ENCODE peak calls at places on chromosomes 13 and 19, in five cellular contexts. One of them, this sample, is unnamed. For H3K9me3, the result is how much of the 10 kb centered on the place peaks cover.

GRCh38 chr19:2888739-2889224 is 11.9 kb upstream of the ZNF57 start:
- DNase-seq in left lung: peak
- DNase-seq in lung: no peak
- DNase-seq in psoas muscle: peak
- DNase-seq in body of pancreas: peak
- DNase-seq in this sample: no peak

GRCh38 chr19:18063463-18063862 is 23.3 kb downstream of the IL12RB1 start:
- DNase-seq in lung: no peak
- DNase-seq in body of pancreas: no peak
- DNase-seq in left lung: no peak
- DNase-seq in psoas muscle: no peak
- DNase-seq in this sample: no peak

GRCh38 chr13:51590966-51591627 is 6.8 kb downstream of the WDFY2 start:
- DNase-seq in psoas muscle: no peak
- DNase-seq in lung: no peak
- DNase-seq in left lung: no peak
- DNase-seq in body of pancreas: peak
- DNase-seq in this sample: peak

GRCh38 chr19:40650749-40651305 is 39.6 kb downstream of the NUMBL start:
- DNase-seq in lung: no peak
- DNase-seq in psoas muscle: peak
- DNase-seq in body of pancreas: no peak
- DNase-seq in left lung: no peak
- DNase-seq in this sample: no peak

GRCh38 chr19:2461751-2462634 is 5.2 kb upstream of the LMNB2 start:
- DNase-seq in lung: peak
- DNase-seq in left lung: peak
- DNase-seq in psoas muscle: peak
- DNase-seq in body of pancreas: peak
- DNase-seq in this sample: no peak

GRCh38 chr13:112622375-112622774 is 34.4 kb upstream of the TUBGCP3 start:
- DNase-seq in psoas muscle: no peak
- DNase-seq in body of pancreas: no peak
- DNase-seq in left lung: no peak
- DNase-seq in lung: no peak
- DNase-seq in this sample: no peak

GRCh38 chr13:75416327-75417005 is 65.5 kb downstream of the TBC1D4 start:
- DNase-seq in psoas muscle: no peak
- DNase-seq in body of pancreas: no peak
- DNase-seq in left lung: no peak
- DNase-seq in lung: no peak
- DNase-seq in this sample: no peak

GRCh38 chr13:111630411-111630810 is 310.0 kb downstream of the TEX29 start:
- DNase-seq in psoas muscle: no peak
- DNase-seq in left lung: no peak
- DNase-seq in lung: no peak
- DNase-seq in body of pancreas: peak
- DNase-seq in this sample: no peak

GRCh38 chr19:53389591-53390377 is 5.2 kb upstream of the ZNF765 start:
- DNase-seq in left lung: no peak
- DNase-seq in psoas muscle: peak
- DNase-seq in lung: no peak
- DNase-seq in body of pancreas: no peak
- DNase-seq in this sample: no peak

GRCh38 chr13:41496420-41497234 is 39.3 kb downstream of the RGCC start:
- DNase-seq in psoas muscle: no peak
- DNase-seq in lung: no peak
- DNase-seq in body of pancreas: no peak
- DNase-seq in left lung: no peak
- DNase-seq in this sample: no peak

GRCh38 chr13:74166286-74166685 is 32.1 kb upstream of the KLF12 start:
- DNase-seq in body of pancreas: no peak
- DNase-seq in psoas muscle: no peak
- DNase-seq in lung: no peak
- DNase-seq in left lung: no peak
- DNase-seq in this sample: no peak

GRCh38 chr19:33297401-33298145 is 4.8 kb downstream of the CEBPA start:
- DNase-seq in lung: no peak
- DNase-seq in body of pancreas: no peak
- DNase-seq in left lung: no peak
- DNase-seq in psoas muscle: no peak
- DNase-seq in this sample: no peak

DNA sequence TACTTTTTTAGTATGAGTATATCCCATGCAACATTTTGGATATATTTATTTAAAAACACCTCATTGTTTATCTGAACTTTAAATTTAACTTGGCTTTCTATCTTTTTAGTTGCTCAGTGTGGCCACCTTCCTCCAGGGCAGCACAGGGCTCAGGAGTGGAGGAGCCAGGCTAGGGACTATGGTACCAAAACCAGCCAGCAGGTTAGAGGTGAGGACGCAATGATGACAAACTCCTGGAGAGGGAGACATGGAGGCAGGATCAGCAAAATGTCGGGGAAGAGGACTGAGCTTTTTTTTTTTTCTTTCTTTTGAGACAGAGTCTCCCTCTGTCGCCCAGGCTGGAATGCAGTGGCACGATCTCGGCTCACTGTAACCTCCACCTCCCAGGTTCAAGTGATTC is 29.6 kb upstream of the CALM3 start:
- DNase-seq in left lung: no peak
- DNase-seq in lung: no peak
- DNase-seq in psoas muscle: no peak
- DNase-seq in body of pancreas: no peak
- DNase-seq in this sample: no peak
- TF ChIP-seq CTCF in left lung: no peak
- TF ChIP-seq CTCF in lung: no peak
- TF ChIP-seq CTCF in psoas muscle: no peak
- TF ChIP-seq CTCF in body of pancreas: peak
- TF ChIP-seq CTCF in this sample: no peak

GRCh38 chr19:15894359-15894758 is 3.5 kb downstream of the CYP4F2 start:
- DNase-seq in psoas muscle: no peak
- DNase-seq in lung: no peak
- DNase-seq in left lung: no peak
- DNase-seq in body of pancreas: no peak
- DNase-seq in this sample: no peak
- H3K9me3 ChIP-seq in psoas muscle: under half
- H3K9me3 ChIP-seq in lung: under half
- H3K9me3 ChIP-seq in left lung: under half
- H3K9me3 ChIP-seq in body of pancreas: under half
- H3K9me3 ChIP-seq in this sample: under half

DNA sequence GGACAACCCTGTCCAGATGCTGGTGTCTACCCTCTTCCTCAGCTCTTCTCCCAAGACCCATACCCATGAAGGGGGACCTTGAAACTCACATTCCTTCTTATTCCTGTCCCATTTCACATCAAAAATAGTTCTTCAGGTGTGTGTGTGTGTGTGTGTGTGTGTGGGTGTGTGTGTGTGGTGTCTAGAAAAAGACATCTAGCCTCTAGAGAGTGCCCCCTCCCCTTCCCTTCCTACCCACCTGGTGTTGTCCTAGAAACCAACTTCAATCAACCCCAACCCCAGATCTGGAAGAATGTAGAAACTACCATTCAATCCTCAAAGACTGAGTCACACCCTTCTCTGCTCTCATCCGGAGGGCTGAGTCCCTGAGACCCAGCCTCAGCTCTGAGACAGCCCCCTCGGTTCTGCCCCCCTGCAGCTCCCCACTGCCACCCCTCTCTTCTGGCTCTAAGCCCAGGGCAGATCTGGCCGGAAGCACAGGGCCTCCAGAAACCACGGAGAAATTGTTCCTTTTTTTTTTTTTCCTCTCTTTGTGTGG is 3.5 kb downstream of the KCNN4 start:
- DNase-seq in psoas muscle: peak
- DNase-seq in body of pancreas: no peak
- DNase-seq in lung: no peak
- DNase-seq in left lung: no peak
- DNase-seq in this sample: no peak
- H3K4me3 ChIP-seq in psoas muscle: no peak
- H3K4me3 ChIP-seq in body of pancreas: no peak
- H3K4me3 ChIP-seq in lung: no peak
- H3K4me3 ChIP-seq in left lung: no peak
- H3K4me3 ChIP-seq in this sample: no peak

GRCh38 chr13:110274687-110275086 is 32.3 kb downstream of the COL4A1 start:
- DNase-seq in lung: no peak
- DNase-seq in left lung: no peak
- DNase-seq in psoas muscle: no peak
- DNase-seq in body of pancreas: no peak
- DNase-seq in this sample: no peak
- TF ChIP-seq CTCF in lung: no peak
- TF ChIP-seq CTCF in left lung: no peak
- TF ChIP-seq CTCF in psoas muscle: no peak
- TF ChIP-seq CTCF in body of pancreas: no peak
- TF ChIP-seq CTCF in this sample: no peak

DNA sequence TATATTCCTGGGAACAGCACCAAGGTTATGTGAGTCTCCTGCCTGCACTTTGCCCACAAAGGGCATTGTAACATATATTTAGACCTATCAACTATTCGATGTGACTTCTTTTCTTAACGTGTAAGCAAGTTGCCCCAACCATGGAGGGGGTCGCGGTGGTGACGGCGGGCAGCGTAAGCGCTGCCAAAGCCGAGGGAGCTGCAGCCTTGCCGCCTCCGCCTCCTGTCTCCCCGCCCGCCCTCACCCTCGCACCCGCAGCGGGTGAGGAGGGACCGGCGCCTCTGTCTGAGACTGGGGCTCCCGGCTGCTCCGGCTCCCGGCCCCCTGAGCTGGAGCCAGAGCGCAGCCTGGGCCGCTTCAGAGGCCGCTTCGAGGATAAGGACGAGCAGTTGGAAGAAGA is 59.0 kb downstream of the ZNF676 start:
- DNase-seq in lung: no peak
- DNase-seq in psoas muscle: no peak
- DNase-seq in body of pancreas: no peak
- DNase-seq in left lung: no peak
- DNase-seq in this sample: no peak
- H3K9me3 ChIP-seq in lung: under half
- H3K9me3 ChIP-seq in psoas muscle: under half
- H3K9me3 ChIP-seq in body of pancreas: under half
- H3K9me3 ChIP-seq in left lung: half or more
- H3K9me3 ChIP-seq in this sample: under half

GRCh38 chr13:28532226-28533048 is 37.5 kb upstream of the FLT1 start:
- DNase-seq in left lung: no peak
- DNase-seq in body of pancreas: no peak
- DNase-seq in lung: no peak
- DNase-seq in psoas muscle: peak
- DNase-seq in this sample: no peak
- H3K4me3 ChIP-seq in left lung: peak
- H3K4me3 ChIP-seq in body of pancreas: no peak
- H3K4me3 ChIP-seq in lung: peak
- H3K4me3 ChIP-seq in psoas muscle: peak
- H3K4me3 ChIP-seq in this sample: peak

DNA sequence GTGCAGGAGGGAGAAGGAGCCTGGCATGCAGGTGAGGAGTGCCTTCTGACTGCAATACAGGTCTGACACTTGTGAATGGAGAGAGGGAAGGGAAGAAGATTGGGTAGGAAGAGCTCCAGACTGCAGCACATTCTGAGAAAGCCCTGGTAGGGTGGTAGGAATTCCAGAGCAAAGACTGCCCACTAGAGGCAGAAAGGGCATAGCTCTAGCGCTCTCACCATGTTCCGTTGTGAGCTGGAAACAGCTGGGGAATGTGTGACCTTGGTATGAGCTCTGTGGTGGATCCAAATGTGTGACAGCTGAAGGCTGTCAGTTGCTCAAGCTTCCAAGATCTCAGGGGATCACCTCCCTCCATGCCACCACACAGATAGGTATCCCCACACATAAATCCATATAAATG is 2.9 kb upstream of the MTUS2 start:
- DNase-seq in left lung: no peak
- DNase-seq in lung: no peak
- DNase-seq in body of pancreas: no peak
- DNase-seq in psoas muscle: no peak
- DNase-seq in this sample: no peak
- TF ChIP-seq CTCF in left lung: no peak
- TF ChIP-seq CTCF in lung: no peak
- TF ChIP-seq CTCF in body of pancreas: no peak
- TF ChIP-seq CTCF in psoas muscle: no peak
- TF ChIP-seq CTCF in this sample: no peak

GRCh38 chr19:48813123-48813911 is 2.5 kb upstream of the BCAT2 start:
- DNase-seq in body of pancreas: no peak
- DNase-seq in left lung: no peak
- DNase-seq in psoas muscle: peak
- DNase-seq in lung: no peak
- DNase-seq in this sample: no peak

GRCh38 chr19:48815870-48816501 is 5.2 kb upstream of the BCAT2 start:
- DNase-seq in body of pancreas: peak
- DNase-seq in lung: no peak
- DNase-seq in psoas muscle: no peak
- DNase-seq in left lung: no peak
- DNase-seq in this sample: peak

GRCh38 chr19:48810151-48810550 is 678 bp downstream of the BCAT2 start:
- DNase-seq in psoas muscle: no peak
- DNase-seq in lung: no peak
- DNase-seq in body of pancreas: no peak
- DNase-seq in left lung: no peak
- DNase-seq in this sample: no peak

GRCh38 chr19:48814895-48815294 is 4.1 kb upstream of the BCAT2 start:
- DNase-seq in lung: no peak
- DNase-seq in psoas muscle: no peak
- DNase-seq in left lung: no peak
- DNase-seq in body of pancreas: no peak
- DNase-seq in this sample: no peak

GRCh38 chr19:48812094-48812929 is 1.5 kb upstream of the BCAT2 start:
- DNase-seq in lung: peak
- DNase-seq in left lung: peak
- DNase-seq in psoas muscle: peak
- DNase-seq in body of pancreas: peak
- DNase-seq in this sample: peak
- H3K9me3 ChIP-seq in lung: under half
- H3K9me3 ChIP-seq in left lung: under half
- H3K9me3 ChIP-seq in psoas muscle: under half
- H3K9me3 ChIP-seq in body of pancreas: under half
- H3K9me3 ChIP-seq in this sample: under half

This sample was measured in prostate gland.